ENCODE peak calls at places on chromosomes 4 and X, in eight cellular contexts. W is HCT116, C is HepG2, V is endothelial cell of umbilical vein, T is H1, Z is GM23338, J is K562, D is GM12878. G is an unnamed sample.
A peak's percentile ranks its signal among the peaks of the same experiment; 100 is the strongest.

GRCh38 chr4:119010909-119011606 is 122.4 kb downstream of the SYNPO2 start:
- DNase-seq in T (no peak), W (no peak), D (no peak), V (no peak), C (no peak), Z (no peak), J (no peak), G (no peak)

GRCh38 chrX:86829786-86830185 is 681.5 kb downstream of the DACH2 start:
- DNase-seq in Z (no peak), J (no peak), V (no peak), W (no peak), D (no peak), C (no peak), T (no peak), G (no peak)

GRCh38 chr4:680091-680490 is 5.7 kb downstream of the MYL5 start:
- DNase-seq in T (no peak), J (no peak), Z (no peak), V (no peak), W (no peak), C (no peak), D (no peak), G (no peak)

GRCh38 chrX:50762578-50762977 is 51.4 kb downstream of the SHROOM4 start:
- DNase-seq in T (no peak), J (no peak), D (no peak), C (no peak), V (peak; percentile 56), W (no peak), Z (no peak), G (no peak)

GRCh38 chr4:80183196-80184052 is 13.9 kb upstream of the PRDM8 start:
- DNase-seq in D (no peak), T (no peak), C (no peak), W (no peak), Z (peak; percentile 35), J (no peak), V (no peak), G (no peak)

GRCh38 chr4:7652451-7652871 is 217.7 kb upstream of the PSAPL1 start:
- DNase-seq in Z (no peak), J (no peak), D (no peak), T (no peak), C (no peak), V (no peak), W (no peak), G (no peak)

GRCh38 chr4:176563591-176563990 is 229.1 kb downstream of the VEGFC start:
- DNase-seq in D (no peak), C (no peak), T (no peak), V (peak; percentile 11), W (no peak), J (no peak), Z (no peak), G (no peak)

GRCh38 chr4:139300431-139301142 is 718 bp upstream of the NAA15 start:
- DNase-seq in D (peak; percentile 36), V (peak; percentile 82), T (no peak), W (no peak), Z (peak; percentile 38), C (no peak), J (peak; percentile 65), G (no peak)

GRCh38 chr4:77636902-77637301 is 31.3 kb downstream of the CXCL13 start:
- DNase-seq in Z (no peak), J (peak; percentile 51), C (peak; percentile 83), V (peak; percentile 97), T (no peak), W (peak; percentile 7), D (no peak), G (no peak)

GRCh38 chrX:150219374-150220185 is 143.5 kb upstream of the MAMLD1 start:
- DNase-seq in T (no peak), V (no peak), Z (peak; percentile 30), D (no peak), C (no peak), J (no peak), W (no peak), G (no peak)

GRCh38 chrX:125132274-125132673 is 187.4 kb upstream of the TEX13C start:
- DNase-seq in D (no peak), T (no peak), C (peak; percentile 0), Z (peak; percentile 72), V (no peak), W (no peak), J (peak; percentile 41), G (peak; percentile 6)

GRCh38 chr4:138734746-138735145 is 280.8 kb upstream of the NOCT start:
- DNase-seq in T (no peak), W (no peak), V (peak; percentile 90), Z (no peak), C (no peak), D (no peak), J (no peak), G (no peak)

GRCh38 chr4:30720656-30721352 is 635 bp downstream of the PCDH7 start:
- DNase-seq in W (no peak), J (no peak), V (peak; percentile 67), Z (peak; percentile 64), T (no peak), C (no peak), D (no peak), G (no peak)

GRCh38 chr4:4427886-4428285 is 41.0 kb downstream of the NSG1 start:
- DNase-seq in C (no peak), D (no peak), T (no peak), W (no peak), Z (no peak), V (no peak), J (no peak), G (no peak)

GRCh38 chrX:9842541-9842940 is 56.3 kb downstream of the SHROOM2 start:
- DNase-seq in J (no peak), T (no peak), W (no peak), V (no peak), C (no peak), Z (peak; percentile 47), D (no peak), G (no peak)

GRCh38 chrX:74925210-74926088 is at the start of gene NEXMIF:
- DNase-seq in C (peak; percentile 6), V (no peak), W (no peak), J (no peak), Z (peak; percentile 69), T (no peak), D (no peak), G (no peak)

GRCh38 chrX:43958529-43958928 is 14.7 kb downstream of the NDP start:
- DNase-seq in V (peak; percentile 77), W (peak; percentile 81), Z (peak; percentile 82), D (peak; percentile 13), C (peak; percentile 72), T (no peak), J (peak; percentile 73), G (peak; percentile 61)

GRCh38 chr4:147174561-147174960 is 228.9 kb upstream of the TTC29 start:
- DNase-seq in T (no peak), V (no peak), C (no peak), D (no peak), W (no peak), J (no peak), Z (no peak), G (peak; percentile 96)

GRCh38 chr4:186719925-186720694 is 3.5 kb downstream of the FAT1 start:
- DNase-seq in Z (peak; percentile 85), D (no peak), V (no peak), W (no peak), T (no peak), C (no peak), J (peak; percentile 73), G (no peak)

DNA sequence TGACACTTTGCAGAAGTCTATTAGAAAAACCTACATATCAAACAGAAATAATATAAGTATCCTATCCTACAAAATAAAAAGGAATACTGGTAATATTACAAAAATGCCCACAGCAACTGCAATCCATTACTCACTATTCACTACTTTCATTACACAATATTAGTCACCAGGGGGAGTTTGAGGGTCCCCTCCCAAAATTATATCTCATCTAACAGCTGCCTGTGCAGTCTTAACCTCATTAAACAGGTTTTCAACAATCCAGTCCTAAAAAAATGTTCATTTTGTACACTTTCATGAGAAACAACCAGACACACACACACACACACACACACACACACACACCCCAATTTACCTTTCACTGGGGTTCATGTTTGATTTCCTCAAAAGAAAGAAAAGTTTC is 2.9 kb downstream of the CLOCK start:
- DNase-seq in C (no peak), V (no peak), T (no peak), D (no peak), Z (no peak), J (peak; percentile 57), W (peak; percentile 13), G (no peak)
- H3K4me3 ChIP-seq in C (no peak overlapping the region), V (no peak overlapping the region), T (no peak overlapping the region), D (peak overlapping the region; percentile 80), Z (no peak overlapping the region), J (peak overlapping the region; percentile 50), W (no peak overlapping the region), G (peak overlapping the region; percentile 53)

GRCh38 chr4:183763990-183764754 is 105.1 kb downstream of the TRAPPC11 start:
- DNase-seq in W (no peak), D (no peak), Z (no peak), J (no peak), V (no peak), T (no peak), C (no peak), G (no peak)

GRCh38 chr4:183758735-183759447 is 99.8 kb downstream of the TRAPPC11 start:
- DNase-seq in C (no peak), W (no peak), D (no peak), J (peak; percentile 45), V (no peak), Z (peak; percentile 64), T (no peak), G (no peak)

GRCh38 chr4:183758006-183758734 is 99.1 kb downstream of the TRAPPC11 start:
- DNase-seq in D (no peak), C (no peak), T (no peak), J (peak; percentile 13), Z (peak; percentile 73), V (no peak), W (no peak), G (no peak)

GRCh38 chr4:183757105-183757504 is 98.0 kb downstream of the TRAPPC11 start:
- DNase-seq in D (no peak), C (no peak), V (no peak), W (no peak), T (no peak), J (no peak), Z (no peak), G (no peak)

GRCh38 chr4:183760326-183760725 is 101.2 kb downstream of the TRAPPC11 start:
- DNase-seq in C (no peak), D (no peak), W (no peak), V (no peak), Z (no peak), J (no peak), T (no peak), G (no peak)
- TF ChIP-seq POLR2AphosphoS5 in C (no peak), D (no peak), W (no peak), V (no peak), Z (no peak), J (no peak), T (no peak), G (no peak)

GRCh38 chrX:133606990-133607389 is 191.7 kb upstream of the GPC4 start:
- DNase-seq in Z (no peak), J (no peak), V (no peak), W (no peak), D (no peak), T (no peak), C (no peak), G (no peak)
- TF ChIP-seq EZH2 in Z (no peak), J (no peak), V (no peak), W (no peak), D (no peak), T (no peak), C (no peak), G (no peak)

DNA sequence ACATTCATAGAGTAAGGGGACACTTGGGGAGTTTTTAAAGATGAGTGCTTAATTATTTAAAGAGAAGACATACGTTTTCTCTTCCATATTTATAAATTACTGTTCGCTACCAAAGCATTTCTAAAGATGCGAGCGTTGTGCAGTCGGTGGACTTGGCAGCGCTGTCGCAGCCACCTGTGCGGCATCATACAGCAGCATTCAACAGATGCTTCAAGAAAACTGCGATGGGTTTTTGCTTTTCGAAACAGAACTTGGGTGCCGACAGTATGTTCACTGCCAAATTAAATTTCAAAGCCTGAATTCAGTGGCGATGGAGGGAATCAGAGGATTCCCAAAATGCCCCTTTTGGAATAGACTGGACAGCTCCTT is 1.6 kb upstream of the HTR2C start:
- DNase-seq in V (no peak), C (no peak), W (no peak), Z (no peak), T (no peak), J (no peak), D (no peak), G (no peak)
- H3K4me3 ChIP-seq in V (no peak overlapping the region), C (no peak overlapping the region), W (no peak overlapping the region), Z (peak overlapping the region; percentile 60), T (no peak overlapping the region), J (no peak overlapping the region), D (no peak overlapping the region), G (no peak overlapping the region)